ENCODE peak calls at places on chromosomes 6 and 20, in seven cellular contexts. J is activated CD4-positive, alpha-beta T cell treated with anti-CD3 and anti-CD28 coated beads, Interleukin-2, amount 50 U/mL, for 1 hour; W is Kasumi-1; Y is naive thymus-derived CD4-positive, alpha-beta T cell; L is ELR; K is T-cell; N is nephron progenitor cell. E is an unnamed sample.

GRCh38 chr6:38638941-38639497 is 710 bp downstream of the BTBD9 start:
- DNase-seq in L (peak; percentile 68), J (peak; percentile 67), W (peak; percentile 23), N (peak; percentile 36), Y (peak; percentile 78), K (peak; percentile 68), E (peak; percentile 86)

GRCh38 chr6:30450908-30451818 is 38.1 kb upstream of the HLA-E start:
- DNase-seq in W (peak; percentile 93), N (peak; percentile 30), L (peak; percentile 52), K (peak; percentile 57), J (peak; percentile 57), Y (peak; percentile 72), E (peak; percentile 77)

GRCh38 chr20:38554986-38555385 is 26.0 kb upstream of the ADIG start:
- DNase-seq in L (no peak), K (no peak), J (no peak), W (no peak), N (no peak), Y (no peak), E (no peak)

GRCh38 chr6:89997456-89998445 is 103.5 kb downstream of the GJA10 start:
- DNase-seq in Y (no peak), L (no peak), J (no peak), K (no peak), W (no peak), N (no peak), E (no peak)

GRCh38 chr6:143807103-143807425 is 36.1 kb upstream of the LTV1 start:
- DNase-seq in J (no peak), N (no peak), Y (no peak), W (no peak), L (no peak), K (no peak), E (no peak)

GRCh38 chr20:57751411-57751810 is 41.6 kb upstream of the PMEPA1 start:
- DNase-seq in L (no peak), W (no peak), N (no peak), K (no peak), Y (no peak), J (no peak), E (no peak)

GRCh38 chr6:166786704-166787293 is 159.7 kb upstream of the RPS6KA2 start:
- DNase-seq in Y (peak; percentile 64), L (peak; percentile 72), W (peak; percentile 77), J (no peak), K (peak; percentile 3), N (no peak), E (peak; percentile 61)

GRCh38 chr20:43975096-43975768 is 60.6 kb downstream of the TOX2 start:
- DNase-seq in N (no peak), J (no peak), L (peak; percentile 97), K (no peak), W (no peak), Y (no peak), E (no peak)

GRCh38 chr20:37072293-37073196 is 23.3 kb downstream of the RBL1 start:
- DNase-seq in K (no peak), Y (no peak), N (no peak), W (no peak), L (no peak), J (no peak), E (no peak)

GRCh38 chr6:159508966-159509365 is 184.1 kb downstream of the SOD2 start:
- DNase-seq in Y (no peak), W (no peak), L (no peak), K (no peak), N (no peak), J (no peak), E (no peak)

GRCh38 chr6:109879521-109879920 is 98.6 kb upstream of the GPR6 start:
- DNase-seq in N (no peak), W (no peak), J (no peak), K (no peak), Y (no peak), L (no peak), E (no peak)

GRCh38 chr20:47357296-47358051 is 975 bp upstream of the ZMYND8 start:
- DNase-seq in J (peak; percentile 57), K (peak; percentile 63), N (peak; percentile 67), Y (peak; percentile 68), L (peak; percentile 92), W (peak; percentile 97), E (peak; percentile 74)

GRCh38 chr6:154403803-154404202 is 47.2 kb upstream of the IPCEF1 start:
- DNase-seq in L (peak; percentile 68), W (peak; percentile 65), J (no peak), K (no peak), N (no peak), Y (no peak), E (no peak)

GRCh38 chr20:37821691-37822655 is 81.0 kb upstream of the VSTM2L start:
- DNase-seq in L (peak; percentile 91), Y (no peak), J (no peak), W (no peak), K (no peak), N (no peak), E (no peak)

GRCh38 chr20:1368448-1369199 is 24.2 kb downstream of the FKBP1A start:
- DNase-seq in K (no peak), L (peak; percentile 65), Y (no peak), W (no peak), N (no peak), J (no peak), E (no peak)

GRCh38 chr20:40477805-40478204 is 211.2 kb downstream of the MAFB start:
- DNase-seq in W (no peak), N (no peak), L (peak; percentile 22), Y (no peak), J (no peak), K (no peak), E (no peak)

GRCh38 chr20:51087306-51087705 is 64.4 kb upstream of the KCNG1 start:
- DNase-seq in L (no peak), N (no peak), Y (no peak), W (no peak), J (no peak), K (no peak), E (no peak)

GRCh38 chr20:57951549-57951948 is 241.7 kb upstream of the PMEPA1 start:
- DNase-seq in J (no peak), W (no peak), L (no peak), N (no peak), Y (no peak), K (no peak), E (no peak)

GRCh38 chr20:57779401-57780003 is 69.7 kb upstream of the PMEPA1 start:
- DNase-seq in W (no peak), Y (no peak), N (no peak), J (no peak), L (no peak), K (no peak), E (no peak)

GRCh38 chr6:36389353-36389752 is 1.9 kb upstream of the ETV7 start:
- DNase-seq in N (no peak), J (no peak), L (no peak), K (no peak), Y (no peak), W (no peak), E (no peak)

GRCh38 chr20:59729476-59729875 is 125.1 kb downstream of the PHACTR3 start:
- DNase-seq in J (no peak), N (no peak), W (no peak), K (no peak), Y (no peak), L (no peak), E (no peak)

GRCh38 chr6:101018157-101018556 is 137.0 kb upstream of the ASCC3 start:
- DNase-seq in N (no peak), Y (no peak), L (no peak), W (no peak), J (no peak), K (no peak), E (no peak)

GRCh38 chr6:24497254-24497989 is 2.7 kb downstream of the ALDH5A1 start:
- DNase-seq in N (no peak), Y (peak; percentile 17), L (no peak), J (no peak), W (no peak), K (no peak), E (no peak)

GRCh38 chr6:4162345-4162744 is 27.0 kb upstream of the ECI2 start:
- DNase-seq in Y (no peak), J (no peak), L (no peak), W (no peak), N (no peak), K (no peak), E (no peak)

GRCh38 chr6:157494132-157494705 is 113.2 kb downstream of the ZDHHC14 start:
- DNase-seq in L (no peak), W (no peak), Y (no peak), J (no peak), K (no peak), N (no peak), E (no peak)

GRCh38 chr6:34082348-34082747 is 63.5 kb downstream of the GRM4 start:
- DNase-seq in N (no peak), W (no peak), K (no peak), Y (no peak), L (no peak), J (no peak), E (no peak)

GRCh38 chr6:159985296-159985940 is 16.5 kb downstream of the IGF2R start:
- DNase-seq in N (no peak), K (no peak), Y (no peak), J (no peak), W (no peak), L (peak; percentile 43), E (no peak)

GRCh38 chr20:63765082-63765873 is 25.7 kb downstream of the SLC2A4RG start:
- DNase-seq in K (no peak), N (no peak), W (no peak), Y (no peak), L (no peak), J (no peak), E (no peak)

GRCh38 chr20:50651676-50652075 is 39.7 kb downstream of the RIPOR3 start:
- DNase-seq in Y (no peak), J (no peak), K (no peak), L (no peak), W (no peak), N (no peak), E (no peak)

GRCh38 chr6:15980801-15981200 is 148.1 kb upstream of the MYLIP start:
- DNase-seq in K (no peak), W (no peak), Y (no peak), L (no peak), N (no peak), J (no peak), E (no peak)

GRCh38 chr20:20362774-20363435 is 5.0 kb upstream of the INSM1 start:
- DNase-seq in K (no peak), J (no peak), Y (no peak), W (no peak), L (no peak), N (peak; percentile 39), E (no peak)

GRCh38 chr20:6045566-6045965 is 8.3 kb downstream of the LRRN4 start:
- DNase-seq in N (no peak), W (no peak), Y (no peak), L (peak; percentile 13), J (no peak), K (no peak), E (no peak)

E was measured in CD4-positive, alpha-beta memory T cell.